ENCODE peak calls at places on chromosome 16, in seven cellular contexts. One of them, this sample, is unnamed.

GRCh38 chr16:29710227-29711219 is 31.5 kb downstream of the QPRT start:
- DNase-seq in endothelial cell of umbilical vein: peak
- DNase-seq in fibroblast of lung: peak
- DNase-seq in GM23248: peak
- DNase-seq in SK-N-SH: peak
- DNase-seq in hepatocyte: peak
- DNase-seq in H9: peak
- DNase-seq in this sample: peak

GRCh38 chr16:85923153-85924021 is 24.4 kb downstream of the IRF8 start:
- DNase-seq in H9: no peak
- DNase-seq in fibroblast of lung: peak
- DNase-seq in endothelial cell of umbilical vein: no peak
- DNase-seq in hepatocyte: peak
- DNase-seq in SK-N-SH: no peak
- DNase-seq in GM23248: no peak
- DNase-seq in this sample: no peak

GRCh38 chr16:31538199-31538598 is 10.5 kb downstream of the AHSP start:
- DNase-seq in fibroblast of lung: no peak
- DNase-seq in hepatocyte: no peak
- DNase-seq in endothelial cell of umbilical vein: no peak
- DNase-seq in SK-N-SH: no peak
- DNase-seq in GM23248: no peak
- DNase-seq in H9: no peak
- DNase-seq in this sample: no peak

GRCh38 chr16:14024300-14024699 is 46.8 kb upstream of the MRTFB start:
- DNase-seq in fibroblast of lung: peak
- DNase-seq in endothelial cell of umbilical vein: peak
- DNase-seq in SK-N-SH: no peak
- DNase-seq in H9: no peak
- DNase-seq in hepatocyte: no peak
- DNase-seq in GM23248: peak
- DNase-seq in this sample: peak

GRCh38 chr16:47493358-47494337 is 32.5 kb downstream of the PHKB start:
- DNase-seq in fibroblast of lung: no peak
- DNase-seq in H9: no peak
- DNase-seq in endothelial cell of umbilical vein: no peak
- DNase-seq in hepatocyte: no peak
- DNase-seq in GM23248: no peak
- DNase-seq in SK-N-SH: no peak
- DNase-seq in this sample: no peak

GRCh38 chr16:76931186-76931585 is 259.8 kb upstream of the MON1B start:
- DNase-seq in endothelial cell of umbilical vein: no peak
- DNase-seq in SK-N-SH: no peak
- DNase-seq in fibroblast of lung: peak
- DNase-seq in hepatocyte: no peak
- DNase-seq in GM23248: peak
- DNase-seq in H9: no peak
- DNase-seq in this sample: no peak

GRCh38 chr16:85055503-85056210 is 28.1 kb downstream of the KIAA0513 start:
- DNase-seq in GM23248: peak
- DNase-seq in fibroblast of lung: peak
- DNase-seq in H9: no peak
- DNase-seq in endothelial cell of umbilical vein: peak
- DNase-seq in hepatocyte: peak
- DNase-seq in SK-N-SH: peak
- DNase-seq in this sample: peak

GRCh38 chr16:50640391-50640790 is 40.7 kb downstream of the SNX20 start:
- DNase-seq in GM23248: peak
- DNase-seq in H9: no peak
- DNase-seq in SK-N-SH: no peak
- DNase-seq in hepatocyte: no peak
- DNase-seq in fibroblast of lung: no peak
- DNase-seq in endothelial cell of umbilical vein: no peak
- DNase-seq in this sample: no peak

GRCh38 chr16:87012954-87013938 is 303.9 kb downstream of the C16orf95 start:
- DNase-seq in GM23248: no peak
- DNase-seq in endothelial cell of umbilical vein: no peak
- DNase-seq in hepatocyte: no peak
- DNase-seq in fibroblast of lung: no peak
- DNase-seq in SK-N-SH: peak
- DNase-seq in H9: no peak
- DNase-seq in this sample: no peak

GRCh38 chr16:51151435-51151950 is 423 bp upstream of the SALL1 start:
- DNase-seq in endothelial cell of umbilical vein: no peak
- DNase-seq in H9: peak
- DNase-seq in SK-N-SH: peak
- DNase-seq in hepatocyte: peak
- DNase-seq in GM23248: peak
- DNase-seq in fibroblast of lung: peak
- DNase-seq in this sample: no peak

GRCh38 chr16:55699616-55700015 is 43.8 kb downstream of the SLC6A2 start:
- DNase-seq in fibroblast of lung: no peak
- DNase-seq in endothelial cell of umbilical vein: no peak
- DNase-seq in GM23248: no peak
- DNase-seq in H9: no peak
- DNase-seq in hepatocyte: no peak
- DNase-seq in SK-N-SH: no peak
- DNase-seq in this sample: no peak

GRCh38 chr16:4945560-4946502 is 8.9 kb upstream of the PPL start:
- DNase-seq in hepatocyte: peak
- DNase-seq in H9: no peak
- DNase-seq in fibroblast of lung: peak
- DNase-seq in SK-N-SH: no peak
- DNase-seq in GM23248: peak
- DNase-seq in endothelial cell of umbilical vein: no peak
- DNase-seq in this sample: peak

GRCh38 chr16:87070657-87071056 is 246.5 kb downstream of the C16orf95 start:
- DNase-seq in GM23248: no peak
- DNase-seq in fibroblast of lung: no peak
- DNase-seq in endothelial cell of umbilical vein: no peak
- DNase-seq in H9: no peak
- DNase-seq in hepatocyte: no peak
- DNase-seq in SK-N-SH: no peak
- DNase-seq in this sample: no peak

GRCh38 chr16:50844840-50845239 is 103.0 kb downstream of the CYLD start:
- DNase-seq in hepatocyte: no peak
- DNase-seq in H9: no peak
- DNase-seq in GM23248: no peak
- DNase-seq in SK-N-SH: no peak
- DNase-seq in fibroblast of lung: no peak
- DNase-seq in endothelial cell of umbilical vein: no peak
- DNase-seq in this sample: no peak

GRCh38 chr16:80670170-80670865 is 129.5 kb downstream of the DYNLRB2 start:
- DNase-seq in endothelial cell of umbilical vein: no peak
- DNase-seq in SK-N-SH: no peak
- DNase-seq in H9: no peak
- DNase-seq in fibroblast of lung: no peak
- DNase-seq in hepatocyte: no peak
- DNase-seq in GM23248: no peak
- DNase-seq in this sample: no peak

GRCh38 chr16:65032397-65032796 is 89.5 kb downstream of the CDH11 start:
- DNase-seq in fibroblast of lung: peak
- DNase-seq in GM23248: no peak
- DNase-seq in endothelial cell of umbilical vein: no peak
- DNase-seq in H9: no peak
- DNase-seq in SK-N-SH: no peak
- DNase-seq in hepatocyte: no peak
- DNase-seq in this sample: no peak

GRCh38 chr16:57133101-57133500 is 40.7 kb downstream of the CPNE2 start:
- DNase-seq in GM23248: no peak
- DNase-seq in fibroblast of lung: no peak
- DNase-seq in endothelial cell of umbilical vein: no peak
- DNase-seq in hepatocyte: no peak
- DNase-seq in SK-N-SH: no peak
- DNase-seq in H9: no peak
- DNase-seq in this sample: no peak

GRCh38 chr16:57133911-57134310 is 41.5 kb downstream of the CPNE2 start:
- DNase-seq in H9: no peak
- DNase-seq in hepatocyte: no peak
- DNase-seq in GM23248: no peak
- DNase-seq in endothelial cell of umbilical vein: no peak
- DNase-seq in SK-N-SH: no peak
- DNase-seq in fibroblast of lung: no peak
- DNase-seq in this sample: no peak

GRCh38 chr16:57131351-57131970 is 39.1 kb downstream of the CPNE2 start:
- DNase-seq in SK-N-SH: no peak
- DNase-seq in fibroblast of lung: no peak
- DNase-seq in endothelial cell of umbilical vein: no peak
- DNase-seq in H9: no peak
- DNase-seq in GM23248: no peak
- DNase-seq in hepatocyte: no peak
- DNase-seq in this sample: no peak

GRCh38 chr16:57130950-57131321 is 38.6 kb downstream of the CPNE2 start:
- DNase-seq in fibroblast of lung: no peak
- DNase-seq in SK-N-SH: no peak
- DNase-seq in endothelial cell of umbilical vein: no peak
- DNase-seq in GM23248: no peak
- DNase-seq in hepatocyte: no peak
- DNase-seq in H9: no peak
- DNase-seq in this sample: no peak

DNA sequence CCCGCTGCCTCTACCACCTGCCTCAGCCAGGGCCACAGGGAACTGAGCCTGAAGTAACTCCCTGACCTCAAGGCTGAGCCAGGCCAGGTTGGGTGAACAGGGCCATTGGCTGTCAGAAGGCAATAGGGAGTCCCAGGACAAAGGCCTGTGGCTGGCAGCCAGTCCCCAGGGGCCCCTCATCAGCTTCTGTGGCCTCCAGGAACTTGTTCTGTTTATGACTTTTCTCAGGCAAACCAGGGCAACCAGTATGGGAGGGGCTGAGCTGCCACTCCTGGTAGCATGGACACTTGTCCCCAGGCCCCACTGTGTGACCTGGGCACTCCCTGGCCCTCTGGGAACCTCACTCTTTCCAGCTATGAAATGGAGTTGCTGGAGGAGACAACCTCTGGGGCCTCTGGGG is 40.1 kb downstream of the CPNE2 start:
- DNase-seq in GM23248: no peak
- DNase-seq in endothelial cell of umbilical vein: no peak
- DNase-seq in hepatocyte: peak
- DNase-seq in H9: no peak
- DNase-seq in fibroblast of lung: no peak
- DNase-seq in SK-N-SH: no peak
- DNase-seq in this sample: no peak
- H2AFZ ChIP-seq in GM23248: no peak
- H2AFZ ChIP-seq in endothelial cell of umbilical vein: no peak
- H2AFZ ChIP-seq in hepatocyte: no peak
- H2AFZ ChIP-seq in H9: no peak
- H2AFZ ChIP-seq in fibroblast of lung: no peak
- H2AFZ ChIP-seq in SK-N-SH: no peak
- H2AFZ ChIP-seq in this sample: no peak

DNA sequence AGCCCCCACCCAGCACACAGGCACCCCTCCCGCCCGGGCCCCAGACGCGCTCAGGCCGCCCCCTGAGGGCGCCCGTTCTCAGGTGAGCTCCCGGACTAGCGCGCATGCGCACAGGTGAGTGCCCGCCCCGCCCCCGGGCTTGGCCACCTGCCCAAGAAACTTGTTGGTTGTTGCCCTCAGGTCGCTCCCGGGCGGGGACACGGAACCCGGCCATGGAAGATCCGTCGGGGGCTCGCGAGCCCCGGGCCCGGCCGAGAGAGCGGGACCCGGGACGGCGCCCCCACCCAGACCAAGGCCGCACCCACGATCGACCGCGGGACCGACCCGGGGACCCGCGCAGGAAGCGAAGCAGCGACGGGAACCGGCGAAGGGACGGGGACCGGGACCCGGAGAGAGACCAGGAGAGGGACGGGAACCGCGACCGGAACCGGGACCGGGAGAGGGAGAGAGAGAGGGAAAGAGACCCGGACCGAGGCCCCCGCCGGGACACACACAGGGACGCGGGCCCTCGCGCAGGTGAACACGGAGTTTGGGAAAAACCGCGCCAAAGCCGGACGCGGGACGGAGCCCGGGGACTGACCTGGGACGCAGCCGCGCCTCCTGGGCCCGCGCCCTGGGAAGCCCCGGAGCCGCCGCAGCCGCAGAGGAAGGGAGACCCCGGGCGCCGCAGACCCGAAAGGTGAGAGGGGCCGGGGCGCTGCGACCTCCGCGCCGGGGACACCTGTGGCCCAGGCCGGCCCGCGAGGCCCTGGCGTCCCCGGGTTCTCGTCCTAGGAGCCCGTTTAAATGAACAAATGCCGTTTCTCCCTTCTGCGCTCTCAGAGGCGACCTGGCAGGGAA is at the start of gene MARVELD3:
- DNase-seq in SK-N-SH: peak
- DNase-seq in endothelial cell of umbilical vein: no peak
- DNase-seq in H9: peak
- DNase-seq in fibroblast of lung: no peak
- DNase-seq in hepatocyte: peak
- DNase-seq in GM23248: peak
- DNase-seq in this sample: peak
- H2AFZ ChIP-seq in SK-N-SH: peak
- H2AFZ ChIP-seq in endothelial cell of umbilical vein: no peak
- H2AFZ ChIP-seq in H9: no peak
- H2AFZ ChIP-seq in fibroblast of lung: no peak
- H2AFZ ChIP-seq in hepatocyte: peak
- H2AFZ ChIP-seq in GM23248: peak
- H2AFZ ChIP-seq in this sample: peak

DNA sequence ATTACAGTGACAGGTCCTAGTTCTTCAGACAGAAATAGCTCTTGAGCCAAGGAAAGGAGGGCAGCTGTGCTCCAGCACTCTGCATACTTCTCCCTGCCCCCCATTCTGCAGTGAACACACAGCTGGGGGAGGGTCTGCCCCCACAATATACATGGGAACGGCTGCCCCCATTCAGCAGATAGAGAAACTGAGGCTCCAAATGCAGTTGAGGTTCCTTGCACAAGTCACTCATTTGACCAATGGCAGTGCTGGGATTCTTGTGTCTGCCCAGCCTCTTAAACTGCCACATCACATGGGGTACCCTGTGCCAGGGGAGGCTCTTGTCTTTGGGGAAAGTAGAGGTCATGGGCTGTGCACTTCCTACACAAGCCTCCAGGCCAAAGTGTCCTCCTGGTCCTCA is 10.9 kb upstream of the PDP2 start:
- DNase-seq in GM23248: no peak
- DNase-seq in SK-N-SH: no peak
- DNase-seq in fibroblast of lung: no peak
- DNase-seq in H9: no peak
- DNase-seq in endothelial cell of umbilical vein: no peak
- DNase-seq in hepatocyte: no peak
- DNase-seq in this sample: no peak
- H2AFZ ChIP-seq in GM23248: no peak
- H2AFZ ChIP-seq in SK-N-SH: no peak
- H2AFZ ChIP-seq in fibroblast of lung: no peak
- H2AFZ ChIP-seq in H9: no peak
- H2AFZ ChIP-seq in endothelial cell of umbilical vein: no peak
- H2AFZ ChIP-seq in hepatocyte: no peak
- H2AFZ ChIP-seq in this sample: no peak

DNA sequence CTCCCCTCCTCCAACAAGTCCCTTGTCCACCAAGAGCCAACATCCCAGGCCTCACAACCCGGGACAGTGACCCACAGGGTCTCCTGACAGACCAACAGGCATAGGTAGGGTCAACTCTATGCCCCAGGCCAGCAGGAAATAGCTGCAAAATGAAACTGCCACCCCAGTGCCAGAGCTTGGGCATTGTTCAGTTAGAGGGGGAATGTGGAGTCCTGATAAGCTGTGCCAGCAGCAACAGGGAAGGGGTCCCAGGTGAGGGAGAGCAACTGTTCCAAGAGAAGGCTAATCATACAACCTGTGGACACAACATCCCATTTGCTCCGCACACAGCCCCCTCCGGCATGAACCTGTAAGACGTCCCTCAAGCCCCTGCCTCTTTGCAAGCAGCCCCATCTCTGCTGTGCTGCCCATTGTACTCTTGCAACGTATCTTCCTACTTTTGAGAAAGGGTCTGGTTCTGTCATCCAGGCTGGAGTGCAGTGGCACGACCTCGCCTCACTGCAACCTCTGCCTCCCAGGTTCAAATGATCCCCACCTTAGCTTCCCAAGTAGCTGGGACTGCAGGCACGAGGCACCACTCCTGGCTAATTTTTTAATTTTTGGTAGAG is 17.2 kb downstream of the CTRB2 start:
- DNase-seq in hepatocyte: no peak
- DNase-seq in H9: no peak
- DNase-seq in fibroblast of lung: no peak
- DNase-seq in SK-N-SH: no peak
- DNase-seq in endothelial cell of umbilical vein: no peak
- DNase-seq in GM23248: no peak
- DNase-seq in this sample: no peak
- H2AFZ ChIP-seq in hepatocyte: no peak
- H2AFZ ChIP-seq in H9: no peak
- H2AFZ ChIP-seq in fibroblast of lung: no peak
- H2AFZ ChIP-seq in SK-N-SH: no peak
- H2AFZ ChIP-seq in endothelial cell of umbilical vein: no peak
- H2AFZ ChIP-seq in GM23248: no peak
- H2AFZ ChIP-seq in this sample: no peak

This sample was measured in PC-3.